ENCODE peak calls at places on chromosomes 2 and 18, in six cellular contexts. I is mesenchymal stem cell, Q is H9, U is H1, D is IMR-90, T is trophoblast cell. N is an unnamed sample.

GRCh38 chr2:218295029-218295428 is 2.7 kb upstream of the TMBIM1 start:
- DNase-seq in I (no peak), Q (no peak), U (no peak), D (no peak), T (peak; percentile 56), N (no peak)

GRCh38 chr18:63346031-63346430 is 21.0 kb downstream of the KDSR start:
- DNase-seq in I (no peak), Q (no peak), U (no peak), D (no peak), T (no peak), N (no peak)

GRCh38 chr2:127158614-127159290 is 51.8 kb upstream of the BIN1 start:
- DNase-seq in I (no peak), Q (no peak), U (no peak), D (no peak), T (no peak), N (no peak)

GRCh38 chr2:121828281-121828731 is 72.9 kb downstream of the TSN start:
- DNase-seq in I (no peak), Q (no peak), U (no peak), D (no peak), T (no peak), N (no peak)

GRCh38 chr2:199258291-199258690 is 199.4 kb downstream of the SATB2 start:
- DNase-seq in I (no peak), Q (no peak), U (no peak), D (no peak), T (no peak), N (no peak)

GRCh38 chr2:144519934-144520717 is at the start of gene ZEB2:
- DNase-seq in I (peak; percentile 95), Q (peak; percentile 45), U (peak; percentile 56), D (peak; percentile 84), T (no peak), N (peak; percentile 73)

GRCh38 chr2:235958631-235959395 is 209.4 kb downstream of the GBX2 start:
- DNase-seq in I (no peak), Q (no peak), U (no peak), D (no peak), T (no peak), N (no peak)

GRCh38 chr2:222842517-222843174 is 18.2 kb upstream of the ACSL3 start:
- DNase-seq in I (peak; percentile 33), Q (no peak), U (no peak), D (peak; percentile 74), T (no peak), N (no peak)

GRCh38 chr2:226794751-226795171 is 4.9 kb downstream of the IRS1 start:
- DNase-seq in I (peak; percentile 69), Q (no peak), U (no peak), D (peak; percentile 81), T (no peak), N (no peak)

GRCh38 chr18:42242758-42243157 is 287.7 kb downstream of the PIK3C3 start:
- DNase-seq in I (no peak), Q (no peak), U (no peak), D (no peak), T (no peak), N (no peak)

GRCh38 chr2:69387770-69388481 is 899 bp upstream of the GFPT1 start:
- DNase-seq in I (no peak), Q (no peak), U (no peak), D (no peak), T (peak; percentile 2), N (no peak)

GRCh38 chr2:112730791-112731190 is 10.0 kb downstream of the NT5DC4 start:
- DNase-seq in I (no peak), Q (no peak), U (no peak), D (no peak), T (no peak), N (no peak)

GRCh38 chr2:26469092-26469710 is 8.7 kb downstream of the OTOF start:
- DNase-seq in I (peak; percentile 28), Q (peak; percentile 80), U (peak; percentile 93), D (peak; percentile 59), T (peak; percentile 64), N (peak; percentile 62)

GRCh38 chr2:230012242-230012884 is 56.4 kb downstream of the SLC16A14 start:
- DNase-seq in I (peak; percentile 67), Q (no peak), U (no peak), D (peak; percentile 43), T (no peak), N (no peak)

GRCh38 chr2:156647377-156648010 is 211.3 kb downstream of the GPD2 start:
- DNase-seq in I (no peak), Q (no peak), U (no peak), D (no peak), T (no peak), N (no peak)

GRCh38 chr2:74498500-74499268 is 719 bp downstream of the LBX2 start:
- DNase-seq in I (peak; percentile 52), Q (peak; percentile 79), U (peak; percentile 83), D (no peak), T (peak; percentile 23), N (no peak)

GRCh38 chr2:48175254-48175653 is 269.0 kb upstream of the FBXO11 start:
- DNase-seq in I (peak; percentile 77), Q (no peak), U (no peak), D (peak; percentile 70), T (no peak), N (no peak)

GRCh38 chr2:189412330-189412953 is 28.8 kb upstream of the WDR75 start:
- DNase-seq in I (peak; percentile 82), Q (no peak), U (peak; percentile 56), D (peak; percentile 74), T (peak; percentile 26), N (peak; percentile 35)

GRCh38 chr2:628651-629050 is 48.6 kb downstream of the TMEM18 start:
- DNase-seq in I (no peak), Q (no peak), U (peak; percentile 38), D (no peak), T (peak; percentile 19), N (no peak)

GRCh38 chr2:217274578-217274977 is 414.7 kb upstream of the TNP1 start:
- DNase-seq in I (no peak), Q (no peak), U (no peak), D (no peak), T (no peak), N (no peak)
- H3K14ac ChIP-seq in I (no peak overlapping the region), Q (no peak overlapping the region), U (no peak overlapping the region), D (peak overlapping the region; percentile 42), T (no peak overlapping the region), N (no peak overlapping the region)

GRCh38 chr2:19086351-19086750 is 272.1 kb downstream of the OSR1 start:
- DNase-seq in I (no peak), Q (peak; percentile 48), U (no peak), D (no peak), T (no peak), N (no peak)
- H4K8ac ChIP-seq in I (no peak overlapping the region), Q (no peak overlapping the region), U (no peak overlapping the region), D (no peak overlapping the region), T (no peak overlapping the region), N (no peak overlapping the region)

GRCh38 chr2:143429932-143430331 is 300.7 kb downstream of the ARHGAP15 start:
- DNase-seq in I (no peak), Q (no peak), U (no peak), D (no peak), T (no peak), N (no peak)

GRCh38 chr2:143431316-143431715 is 302.1 kb downstream of the ARHGAP15 start:
- DNase-seq in I (peak; percentile 18), Q (no peak), U (no peak), D (peak; percentile 73), T (no peak), N (no peak)

GRCh38 chr2:143426296-143426695 is 297.1 kb downstream of the ARHGAP15 start:
- DNase-seq in I (peak; percentile 63), Q (no peak), U (no peak), D (peak; percentile 95), T (no peak), N (no peak)

GRCh38 chr2:143425896-143426295 is 296.7 kb downstream of the ARHGAP15 start:
- DNase-seq in I (no peak), Q (no peak), U (no peak), D (no peak), T (no peak), N (no peak)

GRCh38 chr2:143428700-143429099 is 299.5 kb downstream of the ARHGAP15 start:
- DNase-seq in I (no peak), Q (no peak), U (no peak), D (no peak), T (no peak), N (no peak)
- H3K14ac ChIP-seq in I (no peak overlapping the region), Q (no peak overlapping the region), U (no peak overlapping the region), D (no peak overlapping the region), T (no peak overlapping the region), N (no peak overlapping the region)

DNA sequence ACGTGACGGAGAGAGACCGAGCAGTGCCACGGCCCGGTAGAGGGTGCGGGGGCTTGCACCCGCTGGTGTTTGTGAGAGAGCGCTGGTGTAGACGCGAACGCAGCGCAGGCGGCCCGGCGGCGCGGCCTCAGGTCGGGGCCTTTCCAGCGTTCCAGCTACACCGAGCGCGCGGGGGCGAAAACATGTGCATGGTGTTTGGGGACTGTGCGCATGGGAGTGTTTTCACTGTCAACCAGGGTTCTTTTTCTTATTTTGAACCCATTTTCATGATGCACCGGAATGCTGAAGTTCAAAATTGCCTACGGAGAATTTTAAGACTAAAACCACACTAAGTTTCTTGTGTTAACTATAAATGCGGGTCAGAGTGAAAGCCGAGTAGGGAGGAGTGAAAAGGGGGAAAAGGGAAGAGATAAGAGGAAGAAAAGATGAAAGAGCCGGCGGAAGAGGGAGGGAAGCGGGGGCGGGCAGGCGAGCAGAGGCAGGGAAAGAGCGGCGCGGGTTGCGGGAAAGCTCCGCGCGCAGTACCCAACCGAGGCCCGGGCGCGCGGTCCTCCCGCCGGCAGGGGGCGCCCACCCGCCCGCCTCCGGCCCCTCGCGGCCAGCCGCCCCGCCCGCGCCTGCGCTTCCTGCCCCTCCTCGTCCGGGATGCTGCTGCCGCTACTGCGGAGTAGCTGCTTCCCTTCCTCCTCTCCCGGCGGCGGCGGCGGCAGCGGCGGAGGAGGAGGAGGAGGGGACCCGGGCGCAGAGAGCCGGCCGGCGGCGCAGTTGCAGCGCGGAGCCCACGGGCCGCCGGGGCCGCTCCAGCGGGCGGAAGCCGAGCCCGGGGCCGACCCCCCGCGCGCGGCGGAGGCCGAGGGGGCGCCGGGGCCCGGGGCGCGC is at the start of gene RAB12:
- DNase-seq in I (peak; percentile 84), Q (peak; percentile 83), U (peak; percentile 87), D (peak; percentile 83), T (peak; percentile 62), N (peak; percentile 79)
- H4K8ac ChIP-seq in I (peak within 1 kb of the TSS; percentile 90), Q (no peak within 1 kb of the TSS), U (peak within 1 kb of the TSS; percentile 64), D (peak within 1 kb of the TSS; percentile 93), T (peak within 1 kb of the TSS; percentile 96), N (no peak within 1 kb of the TSS)

DNA sequence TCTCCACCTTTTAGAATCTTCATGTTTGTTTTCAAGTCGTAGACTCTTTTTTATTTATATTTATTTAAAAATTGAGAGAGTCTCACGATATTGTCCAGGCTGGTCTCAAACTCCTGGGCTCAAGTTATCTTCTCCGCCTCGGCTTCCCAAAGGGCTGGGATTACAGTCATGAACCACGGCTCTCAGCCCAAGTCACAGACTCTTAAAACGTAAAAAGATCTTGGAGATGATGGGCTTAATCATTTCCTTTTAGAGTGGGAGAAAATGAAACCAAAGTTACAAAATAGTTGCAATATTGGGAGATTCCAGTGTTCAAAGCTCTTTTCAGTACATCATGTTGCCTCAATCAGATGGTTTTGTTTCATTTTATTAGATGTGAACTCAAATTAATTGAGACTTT is 151.4 kb upstream of the XPO1 start:
- DNase-seq in I (peak; percentile 35), Q (no peak), U (no peak), D (peak; percentile 20), T (no peak), N (no peak)
- H3K14ac ChIP-seq in I (no peak overlapping the region), Q (no peak overlapping the region), U (no peak overlapping the region), D (no peak overlapping the region), T (no peak overlapping the region), N (no peak overlapping the region)

N was measured in neuronal stem cell.